ENCODE peak calls at places on chromosome 7, in five cellular contexts. X is K562, F is GM23338, S is HepG2, O is GM12878. U is an unnamed sample.

GRCh38 chr7:143381427-143382125 is 431 bp downstream of the ZYX start:
- DNase-seq in X (peak; percentile 47), F (no peak), S (no peak), O (no peak), U (peak; percentile 50)

GRCh38 chr7:10767771-10768170 is 205.9 kb upstream of the PHF14 start:
- DNase-seq in X (no peak), F (no peak), S (no peak), O (no peak), U (no peak)

GRCh38 chr7:2530076-2530967 is 10.7 kb downstream of the LFNG start:
- DNase-seq in X (peak; percentile 84), F (no peak), S (no peak), O (peak; percentile 39), U (no peak)

GRCh38 chr7:90999989-91000979 is 263.9 kb upstream of the FZD1 start:
- DNase-seq in X (no peak), F (no peak), S (no peak), O (no peak), U (no peak)

GRCh38 chr7:69893915-69894314 is 295.6 kb downstream of the AUTS2 start:
- DNase-seq in X (no peak), F (peak; percentile 12), S (no peak), O (no peak), U (peak; percentile 13)

GRCh38 chr7:47759056-47759706 is 177.3 kb upstream of the TNS3 start:
- DNase-seq in X (no peak), F (no peak), S (no peak), O (no peak), U (peak; percentile 60)

GRCh38 chr7:112571852-112572607 is 91.2 kb downstream of the LSMEM1 start:
- DNase-seq in X (peak; percentile 54), F (peak; percentile 53), S (peak; percentile 11), O (no peak), U (peak; percentile 7)

GRCh38 chr7:24404315-24404714 is 120.3 kb downstream of the NPY start:
- DNase-seq in X (no peak), F (no peak), S (no peak), O (no peak), U (no peak)

GRCh38 chr7:35839860-35840854 is 39.3 kb downstream of the SEPTIN7 start:
- DNase-seq in X (no peak), F (no peak), S (no peak), O (no peak), U (peak; percentile 9)

GRCh38 chr7:7764515-7765138 is 46.2 kb upstream of the RPA3 start:
- DNase-seq in X (no peak), F (no peak), S (no peak), O (no peak), U (no peak)

GRCh38 chr7:125118444-125118843 is 188.8 kb upstream of the POT1 start:
- DNase-seq in X (no peak), F (no peak), S (no peak), O (no peak), U (no peak)

GRCh38 chr7:2162959-2163358 is 69.8 kb downstream of the MAD1L1 start:
- DNase-seq in X (no peak), F (no peak), S (no peak), O (no peak), U (no peak)

GRCh38 chr7:100167912-100168323 is 499 bp downstream of the GAL3ST4 start:
- DNase-seq in X (peak; percentile 87), F (peak; percentile 63), S (no peak), O (no peak), U (no peak)

GRCh38 chr7:87047-87446 is 105.3 kb upstream of the FAM20C start:
- DNase-seq in X (no peak), F (no peak), S (no peak), O (no peak), U (no peak)

GRCh38 chr7:51950811-51951210 is 634.2 kb upstream of the COBL start:
- DNase-seq in X (no peak), F (peak; percentile 54), S (no peak), O (no peak), U (no peak)

DNA sequence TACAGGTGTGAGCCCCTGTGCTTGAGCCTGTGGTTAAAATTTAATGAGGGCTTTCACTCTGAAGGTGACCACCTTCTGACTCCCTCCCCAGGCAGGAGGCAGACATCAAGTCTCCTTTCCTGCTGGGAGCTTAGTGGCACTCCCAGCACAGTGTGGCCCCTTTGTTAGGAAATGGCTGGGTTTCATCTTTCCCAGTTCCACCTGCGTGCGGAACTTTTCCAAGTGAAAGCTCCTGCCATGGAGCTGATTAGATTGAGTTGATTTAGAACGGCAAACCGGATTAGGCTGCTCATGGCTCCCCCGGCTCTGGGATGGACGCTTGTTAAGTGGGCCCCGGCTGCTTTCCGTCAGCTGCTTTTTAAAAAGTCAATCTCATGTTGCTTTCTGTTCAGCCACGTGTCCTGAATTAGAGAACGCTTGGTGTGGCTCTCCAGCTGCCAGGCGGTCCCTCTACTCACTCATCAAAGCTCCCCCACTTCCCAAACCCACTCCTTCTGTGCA is 550.9 kb downstream of the GALNT17 start:
- DNase-seq in X (no peak), F (peak; percentile 25), S (no peak), O (no peak), U (no peak)
- TF ChIP-seq JUNB in X (no peak), F (no peak), S (no peak), O (no peak), U (no peak)

GRCh38 chr7:97064972-97065587 is 40.4 kb upstream of the DLX5 start:
- DNase-seq in X (peak; percentile 70), F (peak; percentile 82), S (peak; percentile 36), O (no peak), U (peak; percentile 59)
- TF ChIP-seq JUNB in X (no peak), F (no peak), S (no peak), O (no peak), U (no peak)

GRCh38 chr7:5532520-5533335 is 109.1 kb upstream of the TNRC18 start:
- DNase-seq in X (peak; percentile 86), F (peak; percentile 50), S (peak; percentile 66), O (peak; percentile 82), U (peak; percentile 45)
- TF ChIP-seq JUNB in X (no peak), F (no peak), S (no peak), O (no peak), U (no peak)

GRCh38 chr7:54846272-54846671 is 87.3 kb upstream of the SEC61G start:
- DNase-seq in X (no peak), F (no peak), S (no peak), O (no peak), U (no peak)
- TF ChIP-seq JUNB in X (no peak), F (no peak), S (no peak), O (no peak), U (no peak)

GRCh38 chr7:84677386-84677785 is 482.8 kb upstream of the SEMA3A start:
- DNase-seq in X (no peak), F (no peak), S (no peak), O (no peak), U (no peak)

GRCh38 chr7:84678841-84679240 is 484.3 kb upstream of the SEMA3A start:
- DNase-seq in X (no peak), F (no peak), S (no peak), O (no peak), U (no peak)

GRCh38 chr7:84674236-84674913 is 479.8 kb upstream of the SEMA3A start:
- DNase-seq in X (no peak), F (no peak), S (no peak), O (no peak), U (no peak)

DNA sequence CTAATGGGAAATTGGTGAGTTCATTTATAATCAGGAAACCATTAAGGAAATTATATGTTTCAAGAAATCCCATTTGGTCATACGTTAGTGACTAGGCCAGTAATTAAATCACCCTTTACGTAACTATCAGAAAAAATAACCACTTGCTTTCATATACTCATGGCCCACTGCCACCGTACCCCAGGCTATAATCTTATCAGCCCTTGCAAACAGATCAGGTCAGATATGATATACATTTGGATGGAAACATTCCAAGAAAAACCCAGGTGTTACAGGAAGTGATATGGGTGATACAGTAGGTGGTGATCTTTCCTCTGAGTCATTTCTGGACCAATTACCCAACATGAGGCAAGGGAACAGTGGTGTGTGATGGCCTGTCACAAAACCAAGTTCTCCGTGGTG is 481.0 kb upstream of the SEMA3A start:
- DNase-seq in X (peak; percentile 50), F (no peak), S (no peak), O (no peak), U (no peak)
- TF ChIP-seq JUNB in X (no peak), F (no peak), S (no peak), O (peak; percentile 54), U (no peak)

GRCh38 chr7:73507556-73507955 is 14.5 kb downstream of the BAZ1B start:
- DNase-seq in X (no peak), F (no peak), S (no peak), O (no peak), U (no peak)
- TF ChIP-seq JUNB in X (no peak), F (no peak), S (no peak), O (no peak), U (no peak)

GRCh38 chr7:141975806-141976523 is 2.4 kb upstream of the TAS2R38 start:
- DNase-seq in X (peak; percentile 78), F (peak; percentile 95), S (peak; percentile 50), O (peak; percentile 7), U (peak; percentile 79)
- TF ChIP-seq JUNB in X (no peak), F (no peak), S (no peak), O (no peak), U (no peak)